ENCODE peak calls at places on chromosome 15, in eight cellular contexts. One of them, this sample, is unnamed.

GRCh38 chr15:60798821-60799220 is 319.9 kb upstream of the ICE2 start:
- DNase-seq in brain microvascular endothelial cell: peak; percentile 71
- DNase-seq in heart right ventricle: no peak
- DNase-seq in cardiac muscle cell: peak; percentile 75
- DNase-seq in uterus: no peak
- DNase-seq in H7: no peak
- DNase-seq in left ventricle myocardium inferior: no peak
- DNase-seq in breast epithelium: no peak
- DNase-seq in this sample: peak; percentile 33

GRCh38 chr15:52148409-52148808 is 35.8 kb upstream of the BCL2L10 start:
- DNase-seq in H7: no peak
- DNase-seq in breast epithelium: no peak
- DNase-seq in uterus: no peak
- DNase-seq in heart right ventricle: no peak
- DNase-seq in left ventricle myocardium inferior: no peak
- DNase-seq in cardiac muscle cell: no peak
- DNase-seq in brain microvascular endothelial cell: no peak
- DNase-seq in this sample: no peak

GRCh38 chr15:62209821-62210220 is 44.7 kb upstream of the C2CD4B start:
- DNase-seq in left ventricle myocardium inferior: no peak
- DNase-seq in cardiac muscle cell: no peak
- DNase-seq in brain microvascular endothelial cell: no peak
- DNase-seq in breast epithelium: no peak
- DNase-seq in heart right ventricle: no peak
- DNase-seq in H7: no peak
- DNase-seq in uterus: no peak
- DNase-seq in this sample: no peak

GRCh38 chr15:44501768-44502366 is 35.1 kb upstream of the EIF3J start:
- DNase-seq in cardiac muscle cell: peak; percentile 62
- DNase-seq in brain microvascular endothelial cell: no peak
- DNase-seq in uterus: no peak
- DNase-seq in breast epithelium: no peak
- DNase-seq in left ventricle myocardium inferior: no peak
- DNase-seq in H7: peak; percentile 55
- DNase-seq in heart right ventricle: no peak
- DNase-seq in this sample: peak; percentile 9

GRCh38 chr15:101539930-101540329 is 50.4 kb upstream of the PCSK6 start:
- DNase-seq in uterus: no peak
- DNase-seq in heart right ventricle: no peak
- DNase-seq in H7: no peak
- DNase-seq in brain microvascular endothelial cell: no peak
- DNase-seq in left ventricle myocardium inferior: no peak
- DNase-seq in cardiac muscle cell: no peak
- DNase-seq in breast epithelium: no peak
- DNase-seq in this sample: no peak

GRCh38 chr15:70588613-70589012 is 174.7 kb downstream of the UACA start:
- DNase-seq in breast epithelium: no peak
- DNase-seq in uterus: no peak
- DNase-seq in left ventricle myocardium inferior: no peak
- DNase-seq in cardiac muscle cell: no peak
- DNase-seq in H7: no peak
- DNase-seq in brain microvascular endothelial cell: no peak
- DNase-seq in heart right ventricle: no peak
- DNase-seq in this sample: no peak

GRCh38 chr15:52257734-52258062 is 37.9 kb downstream of the MYO5C start:
- DNase-seq in uterus: no peak
- DNase-seq in heart right ventricle: no peak
- DNase-seq in left ventricle myocardium inferior: no peak
- DNase-seq in H7: peak; percentile 54
- DNase-seq in brain microvascular endothelial cell: peak; percentile 73
- DNase-seq in breast epithelium: no peak
- DNase-seq in cardiac muscle cell: peak; percentile 77
- DNase-seq in this sample: no peak

GRCh38 chr15:58886921-58887320 is 46.6 kb downstream of the SLTM start:
- DNase-seq in H7: no peak
- DNase-seq in breast epithelium: no peak
- DNase-seq in heart right ventricle: no peak
- DNase-seq in cardiac muscle cell: no peak
- DNase-seq in brain microvascular endothelial cell: no peak
- DNase-seq in left ventricle myocardium inferior: no peak
- DNase-seq in uterus: no peak
- DNase-seq in this sample: no peak

GRCh38 chr15:100133001-100133400 is 208.8 kb downstream of the ADAMTS17 start:
- DNase-seq in breast epithelium: no peak
- DNase-seq in heart right ventricle: no peak
- DNase-seq in cardiac muscle cell: no peak
- DNase-seq in left ventricle myocardium inferior: no peak
- DNase-seq in uterus: no peak
- DNase-seq in brain microvascular endothelial cell: no peak
- DNase-seq in H7: peak; percentile 72
- DNase-seq in this sample: no peak

GRCh38 chr15:53454843-53455721 is 304.4 kb downstream of the WDR72 start:
- DNase-seq in H7: no peak
- DNase-seq in cardiac muscle cell: no peak
- DNase-seq in heart right ventricle: no peak
- DNase-seq in brain microvascular endothelial cell: no peak
- DNase-seq in uterus: no peak
- DNase-seq in left ventricle myocardium inferior: no peak
- DNase-seq in breast epithelium: no peak
- DNase-seq in this sample: no peak

GRCh38 chr15:41490355-41490754 is 3.3 kb upstream of the ITPKA start:
- DNase-seq in left ventricle myocardium inferior: no peak
- DNase-seq in uterus: no peak
- DNase-seq in heart right ventricle: no peak
- DNase-seq in H7: no peak
- DNase-seq in breast epithelium: no peak
- DNase-seq in brain microvascular endothelial cell: peak; percentile 80
- DNase-seq in cardiac muscle cell: peak; percentile 91
- DNase-seq in this sample: peak; percentile 93

GRCh38 chr15:77722759-77723460 is 90.2 kb upstream of the LINGO1 start:
- DNase-seq in brain microvascular endothelial cell: no peak
- DNase-seq in breast epithelium: no peak
- DNase-seq in heart right ventricle: no peak
- DNase-seq in cardiac muscle cell: no peak
- DNase-seq in H7: peak; percentile 82
- DNase-seq in left ventricle myocardium inferior: no peak
- DNase-seq in uterus: no peak
- DNase-seq in this sample: no peak

GRCh38 chr15:41690636-41691035 is 30.4 kb downstream of the MGA start:
- DNase-seq in breast epithelium: no peak
- DNase-seq in uterus: no peak
- DNase-seq in heart right ventricle: no peak
- DNase-seq in brain microvascular endothelial cell: no peak
- DNase-seq in cardiac muscle cell: no peak
- DNase-seq in H7: no peak
- DNase-seq in left ventricle myocardium inferior: no peak
- DNase-seq in this sample: no peak

GRCh38 chr15:100438570-100438969 is 90.2 kb downstream of the CERS3 start:
- DNase-seq in left ventricle myocardium inferior: peak; percentile 78
- DNase-seq in heart right ventricle: peak; percentile 66
- DNase-seq in H7: no peak
- DNase-seq in brain microvascular endothelial cell: peak; percentile 45
- DNase-seq in breast epithelium: no peak
- DNase-seq in uterus: peak; percentile 88
- DNase-seq in cardiac muscle cell: peak; percentile 82
- DNase-seq in this sample: no peak

GRCh38 chr15:92012368-92012629 is 158.8 kb downstream of the SLCO3A1 start:
- DNase-seq in brain microvascular endothelial cell: no peak
- DNase-seq in left ventricle myocardium inferior: no peak
- DNase-seq in H7: no peak
- DNase-seq in cardiac muscle cell: peak; percentile 6
- DNase-seq in breast epithelium: no peak
- DNase-seq in uterus: no peak
- DNase-seq in heart right ventricle: no peak
- DNase-seq in this sample: no peak

GRCh38 chr15:95825672-95826387 is 504.7 kb upstream of the NR2F2 start:
- DNase-seq in cardiac muscle cell: no peak
- DNase-seq in breast epithelium: no peak
- DNase-seq in heart right ventricle: no peak
- DNase-seq in brain microvascular endothelial cell: no peak
- DNase-seq in left ventricle myocardium inferior: no peak
- DNase-seq in H7: no peak
- DNase-seq in uterus: no peak
- DNase-seq in this sample: no peak

GRCh38 chr15:88124199-88124598 is 132.3 kb downstream of the NTRK3 start:
- DNase-seq in H7: peak; percentile 29
- DNase-seq in brain microvascular endothelial cell: no peak
- DNase-seq in heart right ventricle: no peak
- DNase-seq in cardiac muscle cell: no peak
- DNase-seq in left ventricle myocardium inferior: no peak
- DNase-seq in breast epithelium: no peak
- DNase-seq in uterus: no peak
- DNase-seq in this sample: no peak

GRCh38 chr15:50182233-50183013 is 427 bp downstream of the SLC27A2 start:
- DNase-seq in cardiac muscle cell: peak; percentile 45
- DNase-seq in breast epithelium: no peak
- DNase-seq in brain microvascular endothelial cell: no peak
- DNase-seq in left ventricle myocardium inferior: no peak
- DNase-seq in heart right ventricle: no peak
- DNase-seq in H7: no peak
- DNase-seq in uterus: no peak
- DNase-seq in this sample: no peak

GRCh38 chr15:40960926-40961325 is 7.7 kb downstream of the CHAC1 start:
- DNase-seq in H7: no peak
- DNase-seq in heart right ventricle: no peak
- DNase-seq in cardiac muscle cell: no peak
- DNase-seq in uterus: no peak
- DNase-seq in left ventricle myocardium inferior: no peak
- DNase-seq in brain microvascular endothelial cell: no peak
- DNase-seq in breast epithelium: no peak
- DNase-seq in this sample: no peak

GRCh38 chr15:90952901-90953677 is 1.6 kb upstream of the RCCD1 start:
- DNase-seq in breast epithelium: no peak
- DNase-seq in H7: peak; percentile 49
- DNase-seq in brain microvascular endothelial cell: no peak
- DNase-seq in heart right ventricle: no peak
- DNase-seq in uterus: no peak
- DNase-seq in cardiac muscle cell: no peak
- DNase-seq in left ventricle myocardium inferior: no peak
- DNase-seq in this sample: no peak
- H3K36me3 ChIP-seq in breast epithelium: peaks cover 8% of the 10 kb centered on the region
- H3K36me3 ChIP-seq in H7: peaks cover 21% of the 10 kb centered on the region
- H3K36me3 ChIP-seq in brain microvascular endothelial cell: peaks cover 53% of the 10 kb centered on the region
- H3K36me3 ChIP-seq in heart right ventricle: peaks cover 60% of the 10 kb centered on the region
- H3K36me3 ChIP-seq in uterus: no peaks in the 10 kb centered on the region
- H3K36me3 ChIP-seq in cardiac muscle cell: peaks cover 29% of the 10 kb centered on the region
- H3K36me3 ChIP-seq in left ventricle myocardium inferior: peaks cover 59% of the 10 kb centered on the region
- H3K36me3 ChIP-seq in this sample: peaks cover 31% of the 10 kb centered on the region

GRCh38 chr15:55389276-55389631 is 18.9 kb downstream of the CCPG1 start:
- DNase-seq in cardiac muscle cell: no peak
- DNase-seq in uterus: no peak
- DNase-seq in brain microvascular endothelial cell: peak; percentile 56
- DNase-seq in left ventricle myocardium inferior: no peak
- DNase-seq in breast epithelium: no peak
- DNase-seq in H7: no peak
- DNase-seq in heart right ventricle: no peak
- DNase-seq in this sample: no peak

GRCh38 chr15:55383687-55384086 is 24.5 kb downstream of the CCPG1 start:
- DNase-seq in cardiac muscle cell: no peak
- DNase-seq in brain microvascular endothelial cell: no peak
- DNase-seq in uterus: no peak
- DNase-seq in heart right ventricle: no peak
- DNase-seq in left ventricle myocardium inferior: no peak
- DNase-seq in H7: no peak
- DNase-seq in breast epithelium: no peak
- DNase-seq in this sample: no peak

GRCh38 chr15:55387027-55387426 is 21.1 kb downstream of the CCPG1 start:
- DNase-seq in breast epithelium: no peak
- DNase-seq in uterus: no peak
- DNase-seq in brain microvascular endothelial cell: no peak
- DNase-seq in H7: no peak
- DNase-seq in heart right ventricle: no peak
- DNase-seq in left ventricle myocardium inferior: no peak
- DNase-seq in cardiac muscle cell: no peak
- DNase-seq in this sample: no peak
- H3K36me3 ChIP-seq in breast epithelium: peaks cover 6% of the 10 kb centered on the region
- H3K36me3 ChIP-seq in uterus: no peaks in the 10 kb centered on the region
- H3K36me3 ChIP-seq in brain microvascular endothelial cell: peaks cover 12% of the 10 kb centered on the region
- H3K36me3 ChIP-seq in H7: no peaks in the 10 kb centered on the region
- H3K36me3 ChIP-seq in heart right ventricle: peaks cover 72% of the 10 kb centered on the region
- H3K36me3 ChIP-seq in left ventricle myocardium inferior: peaks cover 62% of the 10 kb centered on the region
- H3K36me3 ChIP-seq in cardiac muscle cell: peaks cover 6% of the 10 kb centered on the region
- H3K36me3 ChIP-seq in this sample: no peaks in the 10 kb centered on the region

GRCh38 chr15:57522148-57522547 is 69.6 kb upstream of the MYZAP start:
- DNase-seq in cardiac muscle cell: no peak
- DNase-seq in heart right ventricle: peak; percentile 31
- DNase-seq in left ventricle myocardium inferior: no peak
- DNase-seq in uterus: no peak
- DNase-seq in H7: no peak
- DNase-seq in brain microvascular endothelial cell: no peak
- DNase-seq in breast epithelium: no peak
- DNase-seq in this sample: no peak

GRCh38 chr15:57526076-57526475 is 65.6 kb upstream of the MYZAP start:
- DNase-seq in left ventricle myocardium inferior: no peak
- DNase-seq in breast epithelium: no peak
- DNase-seq in cardiac muscle cell: no peak
- DNase-seq in uterus: no peak
- DNase-seq in heart right ventricle: no peak
- DNase-seq in H7: no peak
- DNase-seq in brain microvascular endothelial cell: no peak
- DNase-seq in this sample: no peak

GRCh38 chr15:57526615-57527014 is 65.1 kb upstream of the MYZAP start:
- DNase-seq in H7: no peak
- DNase-seq in uterus: no peak
- DNase-seq in cardiac muscle cell: no peak
- DNase-seq in brain microvascular endothelial cell: no peak
- DNase-seq in heart right ventricle: no peak
- DNase-seq in left ventricle myocardium inferior: no peak
- DNase-seq in breast epithelium: no peak
- DNase-seq in this sample: no peak

GRCh38 chr15:57527382-57528091 is 64.2 kb upstream of the MYZAP start:
- DNase-seq in heart right ventricle: peak; percentile 58
- DNase-seq in brain microvascular endothelial cell: peak; percentile 79
- DNase-seq in cardiac muscle cell: peak; percentile 94
- DNase-seq in breast epithelium: no peak
- DNase-seq in H7: peak; percentile 68
- DNase-seq in uterus: peak; percentile 69
- DNase-seq in left ventricle myocardium inferior: no peak
- DNase-seq in this sample: no peak

DNA sequence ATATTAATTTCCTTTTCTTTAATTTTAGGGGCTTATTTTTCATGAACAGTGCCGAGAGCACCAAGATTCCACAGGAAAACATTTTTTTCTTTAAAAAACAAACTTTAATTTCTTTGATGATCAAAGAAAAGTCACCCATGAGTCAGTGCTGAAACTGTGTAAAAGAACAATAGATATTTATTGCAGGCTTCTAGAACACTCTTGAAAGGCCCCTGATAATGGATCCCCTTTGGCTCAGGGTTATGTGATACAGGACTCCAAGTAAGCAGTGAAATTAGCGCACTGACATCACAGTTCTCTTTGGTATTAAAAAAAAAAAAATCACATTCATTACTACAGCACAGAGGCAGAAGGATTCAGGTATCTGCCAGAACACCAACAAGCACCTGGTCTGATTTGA is 66.1 kb upstream of the MYZAP start:
- DNase-seq in uterus: no peak
- DNase-seq in brain microvascular endothelial cell: no peak
- DNase-seq in breast epithelium: no peak
- DNase-seq in left ventricle myocardium inferior: no peak
- DNase-seq in cardiac muscle cell: no peak
- DNase-seq in heart right ventricle: no peak
- DNase-seq in H7: no peak
- DNase-seq in this sample: no peak
- H3K36me3 ChIP-seq in uterus: no peaks in the 10 kb centered on the region
- H3K36me3 ChIP-seq in brain microvascular endothelial cell: no peaks in the 10 kb centered on the region
- H3K36me3 ChIP-seq in breast epithelium: no peaks in the 10 kb centered on the region
- H3K36me3 ChIP-seq in left ventricle myocardium inferior: no peaks in the 10 kb centered on the region
- H3K36me3 ChIP-seq in cardiac muscle cell: peaks cover 58% of the 10 kb centered on the region
- H3K36me3 ChIP-seq in heart right ventricle: no peaks in the 10 kb centered on the region
- H3K36me3 ChIP-seq in H7: peaks cover 9% of the 10 kb centered on the region
- H3K36me3 ChIP-seq in this sample: no peaks in the 10 kb centered on the region

GRCh38 chr15:68679961-68680371 is 101.2 kb downstream of the CORO2B start:
- DNase-seq in brain microvascular endothelial cell: no peak
- DNase-seq in heart right ventricle: no peak
- DNase-seq in uterus: peak; percentile 9
- DNase-seq in left ventricle myocardium inferior: no peak
- DNase-seq in breast epithelium: no peak
- DNase-seq in cardiac muscle cell: no peak
- DNase-seq in H7: no peak
- DNase-seq in this sample: no peak
- H3K36me3 ChIP-seq in brain microvascular endothelial cell: no peaks in the 10 kb centered on the region
- H3K36me3 ChIP-seq in heart right ventricle: no peaks in the 10 kb centered on the region
- H3K36me3 ChIP-seq in uterus: no peaks in the 10 kb centered on the region
- H3K36me3 ChIP-seq in left ventricle myocardium inferior: no peaks in the 10 kb centered on the region
- H3K36me3 ChIP-seq in breast epithelium: no peaks in the 10 kb centered on the region
- H3K36me3 ChIP-seq in cardiac muscle cell: no peaks in the 10 kb centered on the region
- H3K36me3 ChIP-seq in H7: no peaks in the 10 kb centered on the region
- H3K36me3 ChIP-seq in this sample: no peaks in the 10 kb centered on the region

This sample was measured in BJ.